ENCODE peak calls at places on chromosomes 16 and 17, in eight cellular contexts. L is SJSA1; X is kidney glomerular epithelial cell; N is B cell; U is RWPE1; M is activated CD8-positive, alpha-beta memory T cell treated with anti-CD3 and anti-CD28 coated beads for 24 hours; S is right lobe of liver; A is NCI-H1092 treated with DMSO at 0.1 percent for 48 hours. H is an unnamed sample.
A peak's percentile ranks its signal among the peaks of the same experiment; 100 is the strongest.

GRCh38 chr17:57553991-57554825 is 190.9 kb downstream of the CCDC182 start:
- DNase-seq in X (peak; percentile 25), L (peak; percentile 34), A (no peak), N (no peak), U (no peak), S (no peak), M (no peak), H (no peak)

GRCh38 chr16:85610059-85610445 is 3.1 kb upstream of the GSE1 start:
- DNase-seq in U (no peak), X (no peak), A (no peak), M (no peak), N (no peak), S (peak; percentile 45), L (no peak), H (no peak)

GRCh38 chr16:56316545-56316944 is 108.8 kb downstream of the AMFR start:
- DNase-seq in A (no peak), M (no peak), L (no peak), N (no peak), U (no peak), S (no peak), X (no peak), H (no peak)

GRCh38 chr17:48612854-48613691 is 2.0 kb downstream of the HOXB8 start:
- DNase-seq in A (no peak), M (peak; percentile 77), S (peak; percentile 22), U (no peak), X (peak; percentile 28), L (peak; percentile 44), N (peak; percentile 85), H (peak; percentile 46)

GRCh38 chr17:16446338-16446983 is 31.1 kb downstream of the TRPV2 start:
- DNase-seq in M (peak; percentile 66), X (no peak), A (no peak), U (no peak), L (no peak), N (no peak), S (no peak), H (no peak)

GRCh38 chr17:21263351-21263750 is 10.1 kb upstream of the NATD1 start:
- DNase-seq in S (no peak), U (peak; percentile 78), L (no peak), M (no peak), N (no peak), A (no peak), X (peak; percentile 60), H (no peak)

GRCh38 chr16:88983771-88984687 is 7.0 kb upstream of the CBFA2T3 start:
- DNase-seq in M (no peak), X (no peak), S (no peak), L (no peak), N (peak; percentile 89), A (no peak), U (no peak), H (no peak)

GRCh38 chr16:2213817-2214720 is 571 bp downstream of the PGP start:
- DNase-seq in X (no peak), A (no peak), L (no peak), U (no peak), N (no peak), M (peak; percentile 61), S (no peak), H (no peak)

GRCh38 chr16:23952128-23953041 is 116.6 kb downstream of the PRKCB start:
- DNase-seq in M (peak; percentile 75), L (peak; percentile 26), S (no peak), U (no peak), N (no peak), A (peak; percentile 19), X (no peak), H (no peak)

GRCh38 chr17:21296097-21297025 is 11.8 kb downstream of the MAP2K3 start:
- DNase-seq in U (no peak), M (no peak), A (no peak), S (peak; percentile 36), L (no peak), N (no peak), X (no peak), H (no peak)

GRCh38 chr16:15879255-15879804 is 9.1 kb downstream of the CEP20 start:
- DNase-seq in X (peak; percentile 42), M (no peak), L (peak; percentile 83), S (no peak), A (no peak), U (peak; percentile 78), N (no peak), H (no peak)

GRCh38 chr17:73787036-73787720 is 142.9 kb upstream of the SDK2 start:
- DNase-seq in M (no peak), U (no peak), X (no peak), L (no peak), A (no peak), S (no peak), N (no peak), H (no peak)

GRCh38 chr16:58515871-58516767 is 802 bp downstream of the SETD6 start:
- DNase-seq in N (peak; percentile 92), X (no peak), M (no peak), U (peak; percentile 71), A (no peak), L (no peak), S (peak; percentile 60), H (no peak)

GRCh38 chr17:17342242-17342945 is 39.2 kb downstream of the NT5M start:
- DNase-seq in A (no peak), N (peak; percentile 2), L (no peak), S (no peak), M (no peak), X (no peak), U (no peak), H (no peak)

GRCh38 chr17:7260601-7261376 is 1.5 kb downstream of the CLDN7 start:
- DNase-seq in U (peak; percentile 62), M (no peak), X (no peak), A (no peak), N (peak; percentile 78), L (no peak), S (peak; percentile 89), H (peak; percentile 56)

GRCh38 chr17:78532922-78533640 is 44.1 kb downstream of the DNAH17 start:
- DNase-seq in N (no peak), S (no peak), A (no peak), U (peak; percentile 88), X (peak; percentile 35), M (no peak), L (peak; percentile 35), H (no peak)